ENCODE peak calls at places on chromosomes 2 and 18, in four cellular contexts. G is transverse colon, R is ascending aorta, X is lower lobe of right lung. D is an unnamed sample.
A peak's percentile ranks its signal among the peaks of the same experiment; 100 is the strongest.

GRCh38 chr2:148643998-148644884 is at the start of gene EPC2:
- DNase-seq in R (peak; percentile 33), X (peak; percentile 92), G (peak; percentile 91), D (peak; percentile 78)

GRCh38 chr18:7723558-7723957 is 156.4 kb downstream of the PTPRM start:
- DNase-seq in R (no peak), X (no peak), G (no peak), D (no peak)

GRCh38 chr2:124563415-124563814 is 538.3 kb downstream of the CNTNAP5 start:
- DNase-seq in X (no peak), R (no peak), G (no peak), D (no peak)

GRCh38 chr2:69582582-69583176 is 60.9 kb downstream of the AAK1 start:
- DNase-seq in R (no peak), G (no peak), X (no peak), D (no peak)

GRCh38 chr2:46601328-46601963 is 122.1 kb downstream of the TMEM247 start:
- DNase-seq in R (no peak), X (no peak), G (no peak), D (no peak)

GRCh38 chr2:113219889-113220641 is 46.3 kb downstream of the PSD4 start:
- DNase-seq in G (peak; percentile 84), X (peak; percentile 80), R (no peak), D (no peak)

GRCh38 chr2:240732184-240732583 is 40.5 kb downstream of the AQP12A start:
- DNase-seq in R (no peak), X (no peak), G (no peak), D (no peak)

GRCh38 chr2:173216668-173217067 is 138.0 kb upstream of the CDCA7 start:
- DNase-seq in R (no peak), X (no peak), G (no peak), D (no peak)

GRCh38 chr2:239272626-239273025 is 128.2 kb downstream of the HDAC4 start:
- DNase-seq in X (no peak), G (peak; percentile 6), R (no peak), D (no peak)

GRCh38 chr2:182047544-182047943 is 61.9 kb downstream of the PPP1R1C start:
- DNase-seq in G (no peak), X (no peak), R (no peak), D (no peak)

GRCh38 chr18:10101729-10102128 is 187.9 kb downstream of the VAPA start:
- DNase-seq in X (no peak), R (no peak), G (no peak), D (no peak)

GRCh38 chr18:79796016-79796415 is 1.7 kb upstream of the KCNG2 start:
- DNase-seq in G (no peak), R (no peak), X (no peak), D (no peak)

GRCh38 chr2:213147550-213147949 is 3.9 kb downstream of the IKZF2 start:
- DNase-seq in G (no peak), X (no peak), R (no peak), D (no peak)

GRCh38 chr2:60316381-60317028 is 236.9 kb downstream of the BCL11A start:
- DNase-seq in G (no peak), R (no peak), X (no peak), D (no peak)

GRCh38 chr2:68357608-68358337 is 7.3 kb upstream of the PLEK start:
- DNase-seq in R (no peak), X (no peak), G (peak; percentile 33), D (peak; percentile 29)

GRCh38 chr2:68356599-68357239 is 8.4 kb upstream of the PLEK start:
- DNase-seq in X (no peak), G (no peak), R (no peak), D (no peak)

GRCh38 chr2:68362749-68363148 is 2.3 kb upstream of the PLEK start:
- DNase-seq in X (no peak), R (no peak), G (no peak), D (no peak)

GRCh38 chr2:68362069-68362468 is 3.0 kb upstream of the PLEK start:
- DNase-seq in R (no peak), X (peak; percentile 88), G (peak; percentile 81), D (no peak)

GRCh38 chr2:68359889-68360288 is 5.2 kb upstream of the PLEK start:
- DNase-seq in R (no peak), G (no peak), X (no peak), D (no peak)
- TF ChIP-seq CTCF in R (no peak), G (no peak), X (no peak), D (peak; percentile 24)

GRCh38 chr2:219437690-219438089 is 3.0 kb downstream of the SPEG start:
- DNase-seq in G (no peak), R (no peak), X (no peak), D (no peak)

GRCh38 chr2:219439518-219439917 is 4.9 kb downstream of the SPEG start:
- DNase-seq in G (no peak), X (no peak), R (no peak), D (no peak)

GRCh38 chr2:219437141-219437540 is 2.5 kb downstream of the SPEG start:
- DNase-seq in X (no peak), R (no peak), G (no peak), D (no peak)

GRCh38 chr2:219436491-219436890 is 1.8 kb downstream of the SPEG start:
- DNase-seq in G (no peak), R (no peak), X (no peak), D (no peak)

GRCh38 chr2:219438453-219438852 is 3.8 kb downstream of the SPEG start:
- DNase-seq in X (no peak), R (no peak), G (no peak), D (no peak)
- H3K4me1 ChIP-seq in X (peaks cover 7% of the 10 kb centered on the region), R (peaks cover 36% of the 10 kb centered on the region), G (peaks cover 6% of the 10 kb centered on the region), D (peaks cover 3% of the 10 kb centered on the region)

GRCh38 chr18:77249583-77250500 is at the start of gene GALR1:
- DNase-seq in R (no peak), X (no peak), G (no peak), D (no peak)
- H3K27me3 ChIP-seq in R (peaks cover 9% of the 10 kb centered on the region), X (peaks cover 76% of the 10 kb centered on the region), G (peaks cover 69% of the 10 kb centered on the region), D (peaks cover 77% of the 10 kb centered on the region)

DNA sequence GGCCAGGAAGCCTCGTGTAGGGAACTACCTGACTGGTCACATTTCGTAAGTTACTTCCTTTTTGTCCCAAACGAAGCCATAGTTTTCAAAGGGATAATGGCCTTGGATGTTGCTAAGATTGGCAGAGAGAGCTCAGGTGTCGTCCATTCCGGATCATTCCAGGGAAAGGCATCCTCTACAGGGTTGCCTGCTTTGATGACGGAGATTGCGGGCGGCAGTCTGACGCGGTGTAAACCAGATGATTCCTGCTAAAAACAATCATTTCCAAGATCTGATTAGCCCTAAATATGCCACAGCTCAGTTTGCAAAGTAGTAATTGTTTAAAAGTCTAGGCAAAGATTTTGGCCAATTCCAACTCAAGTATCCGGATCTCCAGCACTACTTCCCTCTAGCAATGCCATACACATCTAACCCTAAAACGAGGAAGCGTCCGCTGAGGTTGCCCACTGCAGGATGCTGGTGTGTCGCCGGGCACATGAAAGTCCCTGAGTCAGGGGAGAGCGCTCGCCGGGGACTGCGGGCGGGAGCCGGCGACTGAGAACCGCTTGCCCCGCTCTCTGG is 624 bp upstream of the MALT1 start:
- DNase-seq in R (peak; percentile 19), G (no peak), X (no peak), D (no peak)
- TF ChIP-seq CTCF in R (no peak), G (no peak), X (no peak), D (no peak)

GRCh38 chr2:160388464-160389263 is 104.9 kb downstream of the RBMS1 start:
- DNase-seq in X (peak; percentile 55), R (no peak), G (peak; percentile 32), D (no peak)
- H3K4me1 ChIP-seq in X (peaks cover 94% of the 10 kb centered on the region), R (peaks cover 49% of the 10 kb centered on the region), G (peaks cover 25% of the 10 kb centered on the region), D (peaks cover 45% of the 10 kb centered on the region)

DNA sequence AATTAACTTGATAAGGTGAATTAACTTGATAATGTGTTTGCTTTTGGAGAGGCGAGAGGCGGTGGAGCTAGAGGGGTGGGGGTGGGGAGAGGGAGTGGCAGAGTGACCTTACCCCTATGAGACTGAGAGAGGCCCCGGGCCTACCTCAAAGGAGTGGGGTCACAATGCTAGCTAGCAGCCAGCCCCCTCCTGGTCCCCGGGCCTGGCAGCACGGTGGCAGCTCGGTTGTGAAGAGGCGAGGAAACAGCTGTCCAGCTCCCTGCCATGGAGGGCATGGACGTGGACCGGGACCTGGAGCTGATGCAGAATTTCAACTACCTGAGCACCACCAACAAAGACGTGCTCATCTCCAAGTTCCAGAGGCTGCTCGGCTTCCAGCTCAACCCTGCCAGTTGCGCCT is 123.9 kb downstream of the RGPD3 start:
- DNase-seq in X (no peak), R (no peak), G (no peak), D (no peak)
- H3K27me3 ChIP-seq in X (no peaks in the 10 kb centered on the region), R (no peaks in the 10 kb centered on the region), G (peaks cover 18% of the 10 kb centered on the region), D (no peaks in the 10 kb centered on the region)

DNA sequence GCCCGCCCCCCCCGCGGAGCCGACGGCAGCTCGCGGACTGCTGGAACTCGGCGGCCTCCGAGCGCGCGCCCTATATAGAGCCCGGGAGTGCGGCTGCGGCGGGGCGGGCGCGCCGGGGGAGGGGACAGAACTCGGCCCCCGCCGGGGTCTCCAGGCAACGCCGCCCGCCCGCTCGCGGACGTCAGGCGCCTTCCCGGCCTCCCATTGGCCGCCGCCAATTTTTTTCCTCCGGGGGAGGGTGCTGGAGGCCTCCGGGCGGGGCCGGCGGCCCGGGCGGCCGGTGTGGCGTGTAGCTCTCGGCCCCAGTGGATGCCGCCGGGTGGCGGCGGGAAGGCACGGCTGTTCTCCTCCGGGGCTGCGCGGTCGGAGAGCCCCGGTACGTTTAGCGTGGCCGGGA is at the start of gene ZFP36L2:
- DNase-seq in R (peak; percentile 78), G (peak; percentile 97), X (peak; percentile 98), D (peak; percentile 88)
- TF ChIP-seq CTCF in R (peak; percentile 19), G (peak; percentile 40), X (no peak), D (peak; percentile 35)

GRCh38 chr18:55488473-55488872 is 99.5 kb downstream of the TCF4 start:
- DNase-seq in G (no peak), X (no peak), R (no peak), D (no peak)
- H3K4me1 ChIP-seq in G (no peaks in the 10 kb centered on the region), X (peaks cover 19% of the 10 kb centered on the region), R (peaks cover 12% of the 10 kb centered on the region), D (no peaks in the 10 kb centered on the region)

D was measured in foreskin keratinocyte.